ENCODE peak calls at places on chromosomes 16 and 17, in ten cellular contexts. D, O, G, Y, L, Q, F, N, R and V are unnamed samples.

GRCh38 chr17:80261159-80261894 is 675 bp downstream of the RNF213 start:
- DNase-seq in L (peak), O (peak), Q (no peak), D (peak), G (peak), Y (no peak), R (peak), N (peak), F (peak), V (peak)

GRCh38 chr17:422196-422930 is 69.8 kb upstream of the RPH3AL start:
- DNase-seq in Y (no peak), R (no peak), O (no peak), N (peak), L (no peak), F (no peak), Q (no peak), G (no peak), D (no peak), V (no peak)

GRCh38 chr16:71526111-71526998 is at the start of gene CHST4:
- DNase-seq in R (peak), O (peak), F (peak), G (no peak), Q (peak), N (peak), Y (no peak), L (no peak), D (peak), V (no peak)

GRCh38 chr16:22642689-22643088 is 132.0 kb downstream of the NPIPB5 start:
- DNase-seq in R (no peak), F (no peak), Q (no peak), Y (no peak), O (no peak), N (no peak), G (no peak), D (no peak), L (no peak), V (no peak)

GRCh38 chr17:9802701-9803100 is 11.3 kb upstream of the DHRS7C start:
- DNase-seq in D (no peak), N (peak), G (no peak), O (no peak), R (no peak), F (no peak), Y (no peak), L (no peak), Q (no peak), V (no peak)

GRCh38 chr16:69838417-69838990 is 76.4 kb downstream of the WWP2 start:
- DNase-seq in L (no peak), D (no peak), O (no peak), G (peak), Q (no peak), F (no peak), R (peak), N (no peak), Y (no peak), V (no peak)

GRCh38 chr17:8072727-8073461 is 14.6 kb downstream of the ALOX12B start:
- DNase-seq in Q (no peak), O (no peak), N (no peak), Y (no peak), D (no peak), R (no peak), L (no peak), G (no peak), F (peak), V (no peak)

GRCh38 chr16:65414284-65414984 is 292.6 kb upstream of the CDH11 start:
- DNase-seq in R (no peak), Y (no peak), O (peak), Q (peak), L (no peak), F (no peak), N (peak), D (peak), G (no peak), V (no peak)

GRCh38 chr16:51374346-51374745 is 223.3 kb upstream of the SALL1 start:
- DNase-seq in Q (peak), L (no peak), Y (no peak), F (no peak), D (no peak), G (no peak), O (peak), N (no peak), R (no peak), V (no peak)

GRCh38 chr16:4852221-4852872 is 5.1 kb downstream of the UBN1 start:
- DNase-seq in L (no peak), G (no peak), O (no peak), N (peak), Y (no peak), Q (no peak), F (no peak), R (no peak), D (peak), V (no peak)

GRCh38 chr16:55775857-55776256 is 57.0 kb downstream of the CES1 start:
- DNase-seq in N (no peak), Q (no peak), L (no peak), Y (no peak), O (no peak), F (no peak), G (no peak), D (no peak), R (no peak), V (no peak)

GRCh38 chr17:48728232-48729231 is at the start of gene HOXB13:
- DNase-seq in L (peak), Y (no peak), D (peak), R (peak), F (peak), N (peak), G (no peak), Q (no peak), O (no peak), V (peak)

GRCh38 chr17:43528319-43528987 is 17.7 kb downstream of the ETV4 start:
- DNase-seq in L (no peak), N (no peak), G (peak), Q (no peak), D (peak), F (no peak), R (no peak), O (no peak), Y (no peak), V (peak)

GRCh38 chr17:48160177-48160967 is 52.8 kb downstream of the SNX11 start:
- DNase-seq in O (no peak), Y (no peak), D (no peak), N (no peak), F (no peak), G (no peak), L (no peak), Q (no peak), R (no peak), V (no peak)

GRCh38 chr17:2721603-2722002 is 10.0 kb upstream of the CLUH start:
- DNase-seq in R (no peak), N (no peak), G (no peak), D (no peak), F (no peak), Q (no peak), O (no peak), Y (no peak), L (no peak), V (no peak)

GRCh38 chr16:53131363-53132071 is 76.7 kb downstream of the CHD9 start:
- DNase-seq in G (peak), D (peak), L (peak), N (peak), O (peak), F (peak), R (peak), Y (no peak), Q (no peak), V (peak)

GRCh38 chr16:1915732-1916653 is 2.2 kb downstream of the HS3ST6 start:
- DNase-seq in N (no peak), R (no peak), O (no peak), D (no peak), G (no peak), F (no peak), Q (no peak), Y (no peak), L (no peak), V (no peak)

GRCh38 chr17:17381438-17382059 is 78.4 kb downstream of the NT5M start:
- DNase-seq in L (no peak), D (no peak), Y (no peak), R (no peak), N (no peak), O (no peak), G (no peak), F (no peak), Q (no peak), V (no peak)

GRCh38 chr16:69830534-69831211 is 68.5 kb downstream of the WWP2 start:
- DNase-seq in Y (no peak), R (no peak), D (no peak), L (no peak), G (no peak), F (no peak), O (no peak), N (peak), Q (no peak), V (no peak)

GRCh38 chr16:31125844-31126243 is 8.4 kb downstream of the KAT8 start:
- DNase-seq in R (no peak), L (no peak), D (no peak), G (no peak), F (no peak), N (no peak), O (no peak), Q (no peak), Y (no peak), V (no peak)

GRCh38 chr16:62543516-62543915 is 507.3 kb upstream of the CDH8 start:
- DNase-seq in L (no peak), G (no peak), N (no peak), R (no peak), Q (no peak), F (no peak), Y (no peak), D (peak), O (no peak), V (no peak)

GRCh38 chr17:80679816-80680215 is 135.2 kb downstream of the RPTOR start:
- DNase-seq in D (no peak), R (no peak), O (no peak), Q (no peak), Y (no peak), N (no peak), L (no peak), G (no peak), F (no peak), V (no peak)

GRCh38 chr16:89123831-89124100 is 30.1 kb downstream of the ACSF3 start:
- DNase-seq in L (no peak), Q (no peak), Y (no peak), R (no peak), F (no peak), N (no peak), O (no peak), D (no peak), G (no peak), V (no peak)

GRCh38 chr16:66926171-66926570 is 836 bp upstream of the RRAD start:
- DNase-seq in F (no peak), G (peak), Q (no peak), R (no peak), L (no peak), D (peak), N (no peak), O (no peak), Y (no peak), V (peak)

GRCh38 chr16:46568472-46569230 is 52.5 kb downstream of the SHCBP1 start:
- DNase-seq in Y (no peak), R (no peak), F (no peak), G (no peak), L (no peak), O (no peak), Q (no peak), D (no peak), N (no peak), V (no peak)

GRCh38 chr16:89906141-89907025 is 12.3 kb upstream of the MC1R start:
- DNase-seq in G (no peak), Q (no peak), D (no peak), R (no peak), O (no peak), F (no peak), L (no peak), Y (no peak), N (no peak), V (no peak)

GRCh38 chr16:64983226-64983625 is 138.6 kb downstream of the CDH11 start:
- DNase-seq in N (no peak), R (no peak), D (no peak), L (no peak), Q (no peak), G (no peak), F (no peak), O (no peak), Y (no peak), V (no peak)

GRCh38 chr17:8696456-8696855 is 48.2 kb downstream of the CCDC42 start:
- DNase-seq in O (no peak), L (no peak), D (no peak), R (no peak), Y (no peak), G (no peak), Q (no peak), F (no peak), N (no peak), V (no peak)

GRCh38 chr17:56681561-56682266 is 88.2 kb downstream of the NOG start:
- DNase-seq in R (no peak), O (peak), Q (peak), F (peak), G (no peak), D (no peak), L (no peak), N (no peak), Y (no peak), V (no peak)